ENCODE peak calls at places on chromosomes 11 and 22, in eight cellular contexts. K, I, V, J, R, E, F and Y are unnamed samples.

GRCh38 chr22:43376765-43377485 is 33.8 kb upstream of the SCUBE1 start:
- DNase-seq in I (no peak), K (no peak), R (no peak), V (peak), E (no peak), J (peak), F (peak), Y (no peak)

GRCh38 chr11:45511566-45511965 is 153.9 kb downstream of the CHST1 start:
- DNase-seq in I (no peak), K (no peak), J (no peak), R (no peak), E (peak), V (no peak), F (no peak), Y (no peak)

GRCh38 chr11:119315139-119316016 is 1.6 kb downstream of the MCAM start:
- DNase-seq in J (no peak), F (no peak), I (no peak), K (no peak), E (no peak), V (peak), R (peak), Y (peak)

GRCh38 chr22:32623943-32624342 is 149.3 kb downstream of the FBXO7 start:
- DNase-seq in I (no peak), R (peak), J (no peak), K (peak), V (peak), F (peak), E (peak), Y (peak)

GRCh38 chr11:96384156-96384555 is 5.6 kb downstream of the CCDC82 start:
- DNase-seq in J (no peak), V (no peak), E (no peak), K (no peak), I (no peak), R (no peak), F (no peak), Y (no peak)

GRCh38 chr11:121476379-121477032 is 23.7 kb upstream of the SORL1-AS1 start:
- DNase-seq in R (no peak), V (no peak), K (no peak), J (no peak), E (no peak), I (peak), F (no peak), Y (no peak)

GRCh38 chr22:31206896-31207687 is 5.0 kb upstream of the LIMK2 start:
- DNase-seq in E (no peak), I (no peak), F (peak), R (no peak), J (no peak), V (peak), K (no peak), Y (no peak)

GRCh38 chr11:34625576-34625975 is 4.7 kb downstream of the EHF start:
- DNase-seq in V (no peak), F (no peak), I (no peak), R (no peak), E (no peak), J (no peak), K (no peak), Y (no peak)

GRCh38 chr22:29727248-29727551 is 7.4 kb downstream of the CABP7 start:
- DNase-seq in R (no peak), V (peak), J (no peak), F (peak), K (no peak), E (no peak), I (peak), Y (peak)

GRCh38 chr11:69429716-69430491 is 51.6 kb upstream of the LINC01488 start:
- DNase-seq in F (no peak), J (no peak), E (peak), K (no peak), I (no peak), R (peak), V (no peak), Y (no peak)

GRCh38 chr11:69703711-69704507 is at the start of gene FGF19:
- DNase-seq in E (no peak), F (no peak), J (no peak), I (no peak), K (no peak), R (no peak), V (no peak), Y (no peak)

GRCh38 chr11:95767498-95767897 is 22.1 kb downstream of the FAM76B start:
- DNase-seq in I (peak), J (no peak), V (no peak), R (no peak), K (no peak), F (no peak), E (no peak), Y (no peak)

GRCh38 chr11:66112041-66112491 is 42.0 kb downstream of the PACS1 start:
- DNase-seq in E (no peak), K (no peak), V (no peak), R (no peak), J (no peak), I (peak), F (no peak), Y (no peak)

GRCh38 chr11:66282468-66283455 is 4.8 kb downstream of the CNIH2 start:
- DNase-seq in E (peak), V (peak), F (peak), K (peak), J (peak), R (peak), I (peak), Y (peak)

GRCh38 chr11:47348131-47348802 is 4.2 kb downstream of the MYBPC3 start:
- DNase-seq in R (no peak), K (no peak), J (no peak), E (no peak), V (no peak), I (no peak), F (no peak), Y (no peak)

GRCh38 chr22:37148031-37148651 is 1.6 kb downstream of the IL2RB start:
- DNase-seq in F (no peak), J (no peak), V (no peak), R (no peak), I (no peak), E (no peak), K (no peak), Y (no peak)

GRCh38 chr11:111307472-111308108 is 9.2 kb downstream of the POU2AF3 start:
- DNase-seq in J (no peak), V (no peak), I (no peak), E (no peak), K (no peak), F (no peak), R (no peak), Y (no peak)

GRCh38 chr22:17945156-17945850 is 79.1 kb downstream of the MICAL3 start:
- DNase-seq in I (no peak), R (no peak), J (no peak), F (no peak), E (peak), V (no peak), K (no peak), Y (no peak)

GRCh38 chr22:37739000-37739399 is 42.2 kb downstream of the TRIOBP start:
- DNase-seq in I (no peak), R (peak), F (no peak), K (peak), J (no peak), E (no peak), V (no peak), Y (peak)

GRCh38 chr11:91147885-91148284 is 925.0 kb upstream of the CHORDC1 start:
- DNase-seq in J (no peak), I (no peak), K (no peak), V (no peak), R (no peak), E (no peak), F (no peak), Y (no peak)

GRCh38 chr11:114132427-114132826 is 72.9 kb downstream of the ZBTB16 start:
- DNase-seq in R (no peak), K (no peak), E (no peak), J (no peak), V (peak), I (no peak), F (no peak), Y (no peak)

GRCh38 chr22:28703436-28703835 is 23.8 kb upstream of the TTC28 start:
- DNase-seq in V (no peak), J (no peak), E (no peak), I (no peak), R (no peak), K (no peak), F (no peak), Y (no peak)

GRCh38 chr11:97860237-97860636 is 1160.5 kb upstream of the CNTN5 start:
- DNase-seq in I (no peak), V (no peak), R (no peak), J (no peak), K (no peak), F (no peak), E (no peak), Y (no peak)

GRCh38 chr11:130915556-130916237 is 582 bp downstream of the SNX19 start:
- DNase-seq in I (no peak), E (no peak), K (no peak), J (no peak), R (no peak), V (no peak), F (no peak), Y (no peak)

GRCh38 chr11:130913268-130913667 is 3.0 kb downstream of the SNX19 start:
- DNase-seq in J (no peak), K (no peak), V (no peak), R (no peak), E (no peak), F (no peak), I (no peak), Y (no peak)

GRCh38 chr11:130918081-130918480 is 1.8 kb upstream of the SNX19 start:
- DNase-seq in R (no peak), E (no peak), J (no peak), V (peak), I (no peak), F (no peak), K (no peak), Y (no peak)

GRCh38 chr11:130916910-130917309 is 631 bp upstream of the SNX19 start:
- DNase-seq in R (no peak), F (no peak), I (no peak), J (no peak), K (no peak), V (no peak), E (no peak), Y (no peak)

DNA sequence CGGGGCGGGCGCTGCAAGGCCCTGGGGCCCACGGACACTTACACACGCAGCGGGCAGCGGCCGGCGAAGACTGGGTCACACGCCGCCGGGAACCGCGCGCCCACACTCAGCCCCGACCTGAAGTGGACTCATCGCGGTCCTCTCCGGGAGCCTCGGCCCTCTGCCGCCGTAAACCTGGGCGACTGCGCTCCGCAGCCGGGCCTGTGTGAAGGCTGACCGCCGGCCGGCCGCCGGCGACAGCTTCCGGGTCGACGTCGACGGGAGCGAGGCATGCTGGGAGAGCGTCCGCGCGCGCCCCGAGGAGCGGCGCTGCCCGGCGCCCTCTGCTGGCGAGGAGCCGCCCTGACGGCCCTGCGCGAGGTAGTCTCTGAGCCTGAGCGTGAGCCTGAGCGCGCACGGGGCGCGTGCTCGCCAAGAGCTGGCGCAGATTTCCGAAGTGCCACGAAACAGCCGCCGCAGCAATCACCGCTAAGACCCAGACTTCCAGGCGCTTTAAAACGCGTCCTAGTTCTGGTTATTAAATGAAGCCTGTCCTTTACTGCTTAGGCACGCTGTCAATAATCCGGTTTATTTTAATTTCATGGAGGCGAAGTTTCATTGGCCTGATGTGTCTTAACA is at the start of gene SNX19:
- DNase-seq in F (peak), I (peak), E (peak), R (peak), K (peak), V (peak), J (peak), Y (peak)
- TF ChIP-seq POLR2A in F (no peak), I (peak), E (peak), R (peak), K (peak), V (peak), J (peak), Y (peak)

DNA sequence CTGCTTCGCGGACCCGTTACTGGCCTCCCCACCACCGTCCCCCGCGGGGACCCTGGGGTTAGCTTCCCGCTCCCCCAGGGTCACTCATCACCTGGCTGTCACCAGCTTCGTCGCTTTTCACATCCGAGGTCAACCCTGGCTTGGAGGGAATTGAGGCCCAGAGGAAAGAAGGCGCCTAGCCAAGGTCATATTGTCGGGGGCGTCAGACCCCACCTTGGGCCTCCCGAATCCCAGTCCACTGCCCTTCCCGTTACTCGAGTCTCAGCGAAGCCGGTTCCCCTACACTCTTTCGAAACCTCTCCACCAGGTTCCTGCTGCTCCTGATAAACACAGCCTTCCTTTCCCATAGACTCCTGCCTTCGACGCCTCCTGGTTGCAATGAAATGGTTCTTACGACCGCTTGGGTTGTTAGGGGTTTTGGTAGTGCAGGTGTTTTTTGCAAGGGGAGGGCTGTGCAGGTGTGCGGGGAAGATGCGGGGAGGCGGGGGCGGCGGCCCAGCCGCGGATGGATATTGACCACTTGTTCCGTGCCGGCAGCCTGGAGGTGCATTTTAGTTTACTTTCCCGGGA is 634 bp downstream of the NAA40 start:
- DNase-seq in K (no peak), V (peak), J (no peak), R (no peak), I (no peak), E (no peak), F (no peak), Y (no peak)
- TF ChIP-seq EP300 in K (no peak), V (no peak), J (no peak), R (no peak), I (no peak), E (no peak), F (no peak), Y (no peak)

DNA sequence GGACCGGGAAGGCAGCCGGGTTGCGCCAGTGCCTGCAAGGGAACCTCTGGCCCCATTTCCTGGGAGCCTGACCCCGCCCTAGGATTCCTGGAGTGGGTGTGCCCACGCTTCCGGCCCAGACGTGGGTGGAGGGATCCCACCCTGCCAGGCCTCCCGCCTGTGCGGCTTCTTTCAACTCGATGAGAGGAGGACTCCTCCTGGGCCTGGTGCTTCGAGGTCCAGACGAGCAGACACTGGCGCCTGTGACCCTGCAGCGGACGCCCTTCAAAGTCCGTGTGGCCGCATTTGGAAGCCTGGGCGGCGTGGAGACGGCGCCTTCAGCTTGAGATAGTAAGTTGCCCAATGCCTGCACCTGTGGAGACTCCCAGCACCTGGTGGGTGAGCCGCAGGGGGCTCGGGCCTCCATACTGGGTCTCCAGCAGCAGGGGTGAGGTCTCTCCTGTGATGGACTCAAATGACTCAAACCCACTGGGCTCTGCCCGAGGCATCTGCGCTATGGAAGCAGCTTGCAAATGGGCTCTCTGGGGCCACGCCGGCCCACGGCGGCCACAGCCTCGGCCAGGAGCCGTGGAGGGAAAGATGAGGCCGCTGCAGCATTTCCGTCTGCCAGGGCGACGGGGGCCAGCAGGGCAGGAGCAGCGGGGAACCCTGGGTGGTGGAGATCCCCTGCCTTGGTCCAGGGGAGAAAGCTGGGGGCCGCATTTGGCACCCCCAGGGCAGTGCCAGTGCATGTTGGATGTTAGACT is 64.3 kb upstream of the PPARA start:
- DNase-seq in I (peak), K (peak), V (peak), F (peak), R (peak), E (peak), J (no peak), Y (peak)
- TF ChIP-seq POLR2A in I (no peak), K (peak), V (no peak), F (no peak), R (no peak), E (no peak), J (no peak), Y (no peak)

DNA sequence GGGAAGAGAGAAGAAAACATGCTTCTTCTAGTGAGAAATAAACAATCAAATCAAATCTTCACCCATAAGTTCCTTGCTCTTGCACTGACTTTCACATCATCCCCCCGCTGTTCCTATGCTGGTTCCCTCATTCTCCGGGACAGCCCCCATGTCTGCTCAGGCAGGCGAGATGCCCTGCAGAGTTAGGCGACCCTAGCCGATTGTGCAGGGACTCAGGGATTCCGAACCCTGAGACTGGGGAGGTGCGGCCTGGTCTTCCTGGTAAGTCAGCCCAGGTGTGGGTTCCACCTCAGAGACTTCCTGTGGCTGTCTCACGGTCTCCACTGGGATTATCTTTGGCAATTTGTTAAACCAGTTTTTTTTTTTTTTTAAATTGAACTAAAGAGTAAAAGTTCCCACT is 6.6 kb downstream of the TTC38 start:
- DNase-seq in I (no peak), F (no peak), V (no peak), E (no peak), J (no peak), R (no peak), K (no peak), Y (no peak)
- TF ChIP-seq EP300 in I (no peak), F (no peak), V (no peak), E (no peak), J (no peak), R (no peak), K (no peak), Y (no peak)

GRCh38 chr11:12979928-12980689 is 29.0 kb upstream of the RASSF10 start:
- DNase-seq in J (no peak), F (no peak), E (no peak), I (no peak), K (no peak), V (no peak), R (no peak), Y (no peak)
- TF ChIP-seq POLR2A in J (no peak), F (no peak), E (no peak), I (no peak), K (no peak), V (no peak), R (no peak), Y (no peak)

DNA sequence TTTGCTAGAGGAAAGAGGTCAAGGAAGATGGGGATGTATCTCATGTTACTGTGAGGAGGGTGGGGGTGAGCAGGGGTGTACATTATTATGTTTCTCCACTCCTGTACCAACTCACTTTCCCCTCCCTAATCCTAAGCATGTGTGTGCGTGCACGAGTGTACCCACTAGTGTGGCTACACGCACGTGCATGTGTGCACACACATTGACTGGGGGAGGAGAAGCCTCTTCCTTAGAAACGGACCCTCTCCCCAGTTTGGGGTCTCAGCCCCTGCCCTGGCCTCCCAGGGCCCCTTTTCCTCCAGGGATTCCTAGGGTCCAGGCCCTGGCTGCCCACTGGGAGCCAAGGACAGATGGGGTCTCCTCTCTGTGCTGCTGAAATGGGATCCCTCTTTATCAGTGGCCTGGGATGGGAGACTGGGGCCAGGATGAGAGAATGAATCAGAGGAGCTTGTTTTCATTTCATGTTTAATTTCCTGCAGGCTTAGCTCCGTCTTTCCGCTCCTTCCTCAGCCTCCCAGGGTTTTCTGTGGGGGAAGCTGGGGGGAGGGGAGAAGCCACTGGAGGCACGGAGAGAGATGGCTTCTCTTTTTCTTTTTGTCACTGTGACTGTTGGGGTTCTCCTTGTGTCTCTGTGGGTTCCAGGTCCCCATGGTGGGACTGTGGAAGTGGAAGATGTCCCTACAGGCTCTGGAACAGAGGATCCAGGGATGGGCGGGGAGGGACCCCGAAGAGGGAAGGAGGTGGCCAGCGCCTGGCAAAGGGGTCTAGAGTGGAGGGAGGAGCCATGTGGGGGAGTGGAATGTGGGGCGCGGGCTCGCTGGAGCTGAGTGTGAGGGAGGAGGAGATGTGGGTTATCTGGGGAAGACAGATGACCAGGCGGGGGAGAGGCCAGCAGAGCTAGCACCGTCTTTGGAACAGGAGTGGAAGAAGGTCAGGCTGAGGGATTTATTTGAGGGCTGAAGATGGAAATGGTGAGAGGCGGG is 40.3 kb downstream of the ALX4 start:
- DNase-seq in V (no peak), J (no peak), K (no peak), R (no peak), E (peak), I (no peak), F (no peak), Y (peak)
- TF ChIP-seq EP300 in V (no peak), J (no peak), K (no peak), R (no peak), E (no peak), I (no peak), F (no peak), Y (no peak)

GRCh38 chr22:39239561-39240423 is 5.0 kb downstream of the PDGFB start:
- DNase-seq in E (no peak), I (no peak), V (peak), K (no peak), F (peak), J (no peak), R (no peak), Y (no peak)

GRCh38 chr22:39241632-39242388 is 3.0 kb downstream of the PDGFB start:
- DNase-seq in K (no peak), I (no peak), R (no peak), V (no peak), E (no peak), J (no peak), F (no peak), Y (peak)

GRCh38 chr22:39242389-39242808 is 2.4 kb downstream of the PDGFB start:
- DNase-seq in J (no peak), I (no peak), R (no peak), V (no peak), E (no peak), F (no peak), K (no peak), Y (no peak)

GRCh38 chr22:39242809-39243442 is 1.9 kb downstream of the PDGFB start:
- DNase-seq in E (no peak), V (no peak), J (no peak), R (no peak), K (no peak), F (peak), I (no peak), Y (no peak)

GRCh38 chr22:39240841-39241631 is 3.7 kb downstream of the PDGFB start:
- DNase-seq in K (no peak), J (no peak), I (peak), R (peak), E (no peak), V (peak), F (peak), Y (no peak)
- TF ChIP-seq POLR2A in K (no peak), J (peak), I (no peak), R (no peak), E (no peak), V (peak), F (no peak), Y (no peak)